ENCODE peak calls at places on chromosomes 4 and X, in nine cellular contexts. S is uterus, I is pancreas, U is AG09319, D is esophagus muscularis mucosa, E is osteoblast, N is psoas muscle, P is nephron progenitor cell, A is sigmoid colon. T is an unnamed sample.

GRCh38 chr4:37769590-37769989 is 56.9 kb upstream of the PGM2 start:
- DNase-seq in E (no peak), N (no peak), S (no peak), D (no peak), I (no peak), A (no peak), P (no peak), U (no peak), T (no peak)

GRCh38 chrX:116272328-116272727 is 101.8 kb downstream of the AGTR2 start:
- DNase-seq in S (no peak), A (no peak), D (no peak), N (no peak), U (peak; percentile 77), P (no peak), E (no peak), I (no peak), T (peak; percentile 7)

GRCh38 chrX:42684062-42684461 is 93.9 kb downstream of the PPP1R2C start:
- DNase-seq in P (no peak), D (no peak), E (no peak), N (no peak), U (no peak), S (no peak), A (no peak), I (no peak), T (no peak)

GRCh38 chr4:10302096-10302495 is 155.1 kb downstream of the ZNF518B start:
- DNase-seq in S (no peak), D (no peak), P (no peak), E (no peak), U (no peak), I (no peak), A (no peak), N (no peak), T (no peak)

GRCh38 chr4:122747883-122748282 is 15.4 kb downstream of the BBS12 start:
- DNase-seq in S (no peak), A (no peak), U (no peak), I (no peak), P (no peak), N (no peak), D (no peak), E (peak; percentile 18), T (no peak)

GRCh38 chr4:32268949-32269348 is 1548.8 kb downstream of the PCDH7 start:
- DNase-seq in A (no peak), N (no peak), D (no peak), I (no peak), S (no peak), P (no peak), E (no peak), U (no peak), T (no peak)

GRCh38 chr4:152843476-152844107 is 63.8 kb downstream of the ARFIP1 start:
- DNase-seq in S (no peak), D (no peak), N (no peak), P (no peak), U (no peak), A (no peak), E (no peak), I (no peak), T (no peak)

GRCh38 chr4:118389731-118390520 is 37.1 kb upstream of the PRSS12 start:
- DNase-seq in N (no peak), P (no peak), D (no peak), S (no peak), E (peak; percentile 23), A (no peak), I (no peak), U (no peak), T (no peak)

GRCh38 chrX:13357925-13358324 is 38.1 kb upstream of the ATXN3L start:
- DNase-seq in N (no peak), D (no peak), S (no peak), E (no peak), P (no peak), I (no peak), A (no peak), U (no peak), T (no peak)

GRCh38 chr4:54879576-54879975 is 221.8 kb downstream of the KIT start:
- DNase-seq in U (no peak), E (peak; percentile 79), P (no peak), D (peak; percentile 42), I (no peak), A (no peak), N (no peak), S (no peak), T (peak; percentile 67)

GRCh38 chr4:108492816-108493595 is 127.4 kb upstream of the RPL34 start:
- DNase-seq in S (no peak), E (no peak), D (no peak), N (no peak), A (no peak), U (no peak), I (no peak), P (peak; percentile 22), T (no peak)

GRCh38 chrX:119391279-119391678 is 7.9 kb upstream of the SLC25A43 start:
- DNase-seq in S (no peak), I (no peak), E (no peak), N (no peak), U (no peak), P (no peak), A (no peak), D (no peak), T (no peak)

GRCh38 chr4:2968381-2968780 is 5.0 kb downstream of the GRK4 start:
- DNase-seq in P (no peak), E (no peak), U (no peak), D (no peak), S (no peak), I (no peak), A (no peak), N (no peak), T (no peak)

GRCh38 chrX:40166582-40166981 is 68.8 kb upstream of the BCOR start:
- DNase-seq in E (peak; percentile 97), U (no peak), A (no peak), S (peak; percentile 27), P (peak; percentile 35), D (no peak), I (no peak), N (no peak), T (no peak)

GRCh38 chr4:71550220-71551190 is 211.7 kb downstream of the SLC4A4 start:
- DNase-seq in I (no peak), U (no peak), P (no peak), E (peak; percentile 74), D (no peak), N (no peak), S (no peak), A (no peak), T (peak; percentile 44)

GRCh38 chrX:46628406-46629371 is 55.1 kb downstream of the CHST7 start:
- DNase-seq in E (no peak), P (no peak), A (peak; percentile 91), I (no peak), D (no peak), S (peak; percentile 47), N (peak; percentile 74), U (peak; percentile 32), T (no peak)

GRCh38 chrX:19832186-19832965 is 55.0 kb downstream of the SH3KBP1 start:
- DNase-seq in N (no peak), A (no peak), S (no peak), E (no peak), I (no peak), D (no peak), U (no peak), P (no peak), T (no peak)

GRCh38 chrX:131060147-131060546 is 2.0 kb downstream of the ARHGAP36 start:
- DNase-seq in S (no peak), I (no peak), N (no peak), U (no peak), P (no peak), A (no peak), E (no peak), D (no peak), T (no peak)

GRCh38 chrX:131066237-131066636 is 8.1 kb downstream of the ARHGAP36 start:
- DNase-seq in S (no peak), U (no peak), P (no peak), A (no peak), D (no peak), E (no peak), N (no peak), I (no peak), T (no peak)

GRCh38 chrX:131067216-131067615 is 9.1 kb downstream of the ARHGAP36 start:
- DNase-seq in S (no peak), P (peak; percentile 39), E (no peak), A (no peak), D (no peak), N (no peak), U (no peak), I (no peak), T (no peak)

GRCh38 chrX:131059231-131059630 is 1.1 kb downstream of the ARHGAP36 start:
- DNase-seq in P (no peak), S (no peak), I (no peak), N (no peak), U (no peak), D (no peak), A (no peak), E (no peak), T (no peak)

GRCh38 chrX:131063613-131064012 is 5.5 kb downstream of the ARHGAP36 start:
- DNase-seq in P (peak; percentile 23), I (no peak), A (no peak), E (no peak), D (no peak), S (no peak), N (no peak), U (no peak), T (no peak)
- TF ChIP-seq CTCF in P (peak; percentile 65), I (no peak), A (no peak), E (no peak), D (no peak), S (no peak), N (no peak), U (no peak), T (no peak)

GRCh38 chr4:134471569-134471968 is 270.0 kb upstream of the PABPC4L start:
- DNase-seq in A (no peak), I (no peak), E (no peak), U (no peak), N (no peak), D (no peak), S (no peak), P (no peak), T (no peak)

GRCh38 chr4:134465417-134465816 is 263.8 kb upstream of the PABPC4L start:
- DNase-seq in S (no peak), A (no peak), D (no peak), I (no peak), N (no peak), E (no peak), U (no peak), P (no peak), T (no peak)

GRCh38 chr4:134470544-134470943 is 269.0 kb upstream of the PABPC4L start:
- DNase-seq in I (no peak), P (no peak), N (no peak), A (no peak), D (no peak), U (no peak), E (no peak), S (no peak), T (no peak)
- TF ChIP-seq CTCF in I (no peak), P (peak; percentile 38), N (no peak), A (peak; percentile 33), D (peak; percentile 9), U (no peak), E (no peak), S (no peak), T (no peak)

GRCh38 chr4:46274717-46275116 is 115.2 kb downstream of the GABRA2 start:
- DNase-seq in U (no peak), N (no peak), D (no peak), S (no peak), A (no peak), P (no peak), I (no peak), E (no peak), T (no peak)
- TF ChIP-seq CTCF in U (no peak), N (no peak), D (no peak), S (no peak), A (no peak), P (peak; percentile 46), I (no peak), E (no peak), T (no peak)

GRCh38 chrX:155216179-155216939 is at the start of gene VBP1:
- DNase-seq in A (peak; percentile 97), S (peak; percentile 91), E (peak; percentile 97), U (peak; percentile 92), I (peak; percentile 89), N (peak; percentile 89), D (peak; percentile 95), P (peak; percentile 82), T (peak; percentile 84)
- TF ChIP-seq CTCF in A (peak; percentile 58), S (peak; percentile 18), E (peak; percentile 34), U (peak; percentile 44), I (no peak), N (peak; percentile 29), D (no peak), P (peak; percentile 34), T (peak; percentile 67)